ENCODE peak calls at places on chromosomes 7 and 10, in seven cellular contexts. One of them, this sample, is unnamed.

GRCh38 chr7:96414931-96415292 is 93.0 kb upstream of the SLC25A13 start:
- DNase-seq in GM23248: peak; percentile 58
- DNase-seq in ascending aorta: no peak
- DNase-seq in mammary epithelial cell: peak; percentile 18
- DNase-seq in spleen: no peak
- DNase-seq in neural progenitor cell: peak; percentile 76
- DNase-seq in kidney: no peak
- DNase-seq in this sample: peak; percentile 36

GRCh38 chr10:114859227-114859626 is 37.6 kb downstream of the FHIP2A start:
- DNase-seq in GM23248: no peak
- DNase-seq in ascending aorta: no peak
- DNase-seq in mammary epithelial cell: no peak
- DNase-seq in spleen: no peak
- DNase-seq in neural progenitor cell: no peak
- DNase-seq in kidney: no peak
- DNase-seq in this sample: no peak

GRCh38 chr10:90969148-90969547 is 48.3 kb upstream of the ANKRD1 start:
- DNase-seq in GM23248: peak; percentile 20
- DNase-seq in ascending aorta: no peak
- DNase-seq in mammary epithelial cell: peak; percentile 56
- DNase-seq in spleen: no peak
- DNase-seq in neural progenitor cell: no peak
- DNase-seq in kidney: no peak
- DNase-seq in this sample: no peak

GRCh38 chr10:53491774-53492173 is 719.2 kb upstream of the MBL2 start:
- DNase-seq in GM23248: no peak
- DNase-seq in ascending aorta: no peak
- DNase-seq in mammary epithelial cell: no peak
- DNase-seq in spleen: no peak
- DNase-seq in neural progenitor cell: no peak
- DNase-seq in kidney: no peak
- DNase-seq in this sample: no peak

GRCh38 chr10:123402656-123403055 is 248.5 kb downstream of the BUB3 start:
- DNase-seq in GM23248: no peak
- DNase-seq in ascending aorta: peak; percentile 22
- DNase-seq in mammary epithelial cell: no peak
- DNase-seq in spleen: no peak
- DNase-seq in neural progenitor cell: no peak
- DNase-seq in kidney: no peak
- DNase-seq in this sample: no peak

GRCh38 chr10:29322918-29323317 is 34.0 kb downstream of the LYZL1 start:
- DNase-seq in GM23248: no peak
- DNase-seq in ascending aorta: no peak
- DNase-seq in mammary epithelial cell: no peak
- DNase-seq in spleen: no peak
- DNase-seq in neural progenitor cell: no peak
- DNase-seq in kidney: no peak
- DNase-seq in this sample: peak; percentile 69

GRCh38 chr10:31581741-31582323 is 262.8 kb downstream of the ZEB1 start:
- DNase-seq in GM23248: peak; percentile 6
- DNase-seq in ascending aorta: no peak
- DNase-seq in mammary epithelial cell: no peak
- DNase-seq in spleen: no peak
- DNase-seq in neural progenitor cell: no peak
- DNase-seq in kidney: no peak
- DNase-seq in this sample: no peak

GRCh38 chr7:159062596-159062995 is 82.1 kb downstream of the VIPR2 start:
- DNase-seq in GM23248: no peak
- DNase-seq in ascending aorta: no peak
- DNase-seq in mammary epithelial cell: no peak
- DNase-seq in spleen: no peak
- DNase-seq in neural progenitor cell: no peak
- DNase-seq in kidney: no peak
- DNase-seq in this sample: no peak

GRCh38 chr7:41046221-41046761 is 656.6 kb downstream of the INHBA start:
- DNase-seq in GM23248: no peak
- DNase-seq in ascending aorta: no peak
- DNase-seq in mammary epithelial cell: no peak
- DNase-seq in spleen: no peak
- DNase-seq in neural progenitor cell: no peak
- DNase-seq in kidney: no peak
- DNase-seq in this sample: peak; percentile 77

GRCh38 chr10:61232780-61233179 is 220.4 kb downstream of the TMEM26 start:
- DNase-seq in GM23248: no peak
- DNase-seq in ascending aorta: no peak
- DNase-seq in mammary epithelial cell: no peak
- DNase-seq in spleen: no peak
- DNase-seq in neural progenitor cell: no peak
- DNase-seq in kidney: no peak
- DNase-seq in this sample: no peak

GRCh38 chr7:4077980-4078379 is 604.1 kb upstream of the FOXK1 start:
- DNase-seq in GM23248: no peak
- DNase-seq in ascending aorta: peak; percentile 8
- DNase-seq in mammary epithelial cell: no peak
- DNase-seq in spleen: peak; percentile 39
- DNase-seq in neural progenitor cell: no peak
- DNase-seq in kidney: no peak
- DNase-seq in this sample: no peak

GRCh38 chr10:124744047-124744687 is at the start of gene FAM53B:
- DNase-seq in GM23248: peak; percentile 95
- DNase-seq in ascending aorta: peak; percentile 88
- DNase-seq in mammary epithelial cell: peak; percentile 63
- DNase-seq in spleen: peak; percentile 96
- DNase-seq in neural progenitor cell: peak; percentile 97
- DNase-seq in kidney: peak; percentile 92
- DNase-seq in this sample: peak; percentile 92

GRCh38 chr10:65219444-65219843 is 1698.2 kb downstream of the REEP3 start:
- DNase-seq in GM23248: no peak
- DNase-seq in ascending aorta: no peak
- DNase-seq in mammary epithelial cell: no peak
- DNase-seq in spleen: no peak
- DNase-seq in neural progenitor cell: no peak
- DNase-seq in kidney: no peak
- DNase-seq in this sample: no peak

GRCh38 chr10:89643812-89644690 is 991 bp downstream of the PANK1 start:
- DNase-seq in GM23248: peak; percentile 97
- DNase-seq in ascending aorta: peak; percentile 89
- DNase-seq in mammary epithelial cell: peak; percentile 98
- DNase-seq in spleen: peak; percentile 83
- DNase-seq in neural progenitor cell: peak; percentile 95
- DNase-seq in kidney: peak; percentile 84
- DNase-seq in this sample: peak; percentile 94

GRCh38 chr10:17836917-17837316 is 27.8 kb downstream of the MRC1 start:
- DNase-seq in GM23248: peak; percentile 75
- DNase-seq in ascending aorta: peak; percentile 65
- DNase-seq in mammary epithelial cell: no peak
- DNase-seq in spleen: no peak
- DNase-seq in neural progenitor cell: peak; percentile 61
- DNase-seq in kidney: no peak
- DNase-seq in this sample: peak; percentile 86

DNA sequence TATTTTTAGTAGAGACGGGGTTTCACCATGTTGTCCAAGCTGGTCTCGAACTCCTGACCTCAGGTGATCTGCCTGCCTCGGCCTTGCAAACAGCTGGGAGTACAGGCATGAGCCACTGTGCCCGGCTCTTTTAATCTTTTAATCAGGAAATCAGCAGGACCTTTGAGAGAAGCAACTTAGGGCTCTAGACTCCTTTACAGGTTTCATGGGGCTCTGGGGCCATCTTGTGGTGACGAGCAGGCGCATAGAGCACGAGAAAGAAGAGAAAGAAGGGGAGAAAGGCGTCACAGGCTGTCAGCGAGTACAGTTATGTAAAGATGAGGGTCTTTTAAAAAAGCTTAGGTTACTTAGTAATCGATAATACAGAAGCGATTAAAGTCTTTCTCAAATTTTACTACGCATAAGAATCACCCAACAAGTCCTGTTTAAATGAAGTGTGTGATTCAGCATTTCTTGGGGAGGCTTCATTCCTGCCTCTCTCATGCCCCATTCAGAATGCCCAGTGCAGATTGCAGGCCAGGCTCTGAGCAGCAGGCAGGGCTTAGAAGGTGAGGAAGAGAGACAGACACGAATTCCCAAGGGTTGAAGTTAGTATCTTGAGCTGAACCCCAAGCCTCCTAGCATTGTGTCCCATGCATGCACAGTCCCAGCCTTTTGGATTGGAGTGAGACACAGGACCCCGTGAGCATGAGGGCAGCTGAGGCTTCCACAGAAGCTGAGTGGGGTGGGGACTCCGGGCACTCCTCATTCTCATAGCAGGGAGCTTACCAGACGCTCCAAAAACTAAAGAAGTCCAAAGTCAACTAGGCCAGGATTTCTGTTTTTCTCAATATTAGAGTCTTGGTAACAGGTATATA is 23.6 kb upstream of the PFKP start:
- DNase-seq in GM23248: peak; percentile 84
- DNase-seq in ascending aorta: peak; percentile 84
- DNase-seq in mammary epithelial cell: peak; percentile 56
- DNase-seq in spleen: no peak
- DNase-seq in neural progenitor cell: peak; percentile 89
- DNase-seq in kidney: no peak
- DNase-seq in this sample: peak; percentile 81
- H3K27ac ChIP-seq in GM23248: no peak overlapping the region
- H3K27ac ChIP-seq in ascending aorta: peak overlapping the region; percentile 69
- H3K27ac ChIP-seq in mammary epithelial cell: no peak overlapping the region
- H3K27ac ChIP-seq in spleen: no peak overlapping the region
- H3K27ac ChIP-seq in neural progenitor cell: no peak overlapping the region
- H3K27ac ChIP-seq in kidney: no peak overlapping the region
- H3K27ac ChIP-seq in this sample: peak overlapping the region; percentile 100

GRCh38 chr10:5891009-5891408 is 966 bp downstream of the FBH1 start:
- DNase-seq in GM23248: no peak
- DNase-seq in ascending aorta: peak; percentile 30
- DNase-seq in mammary epithelial cell: no peak
- DNase-seq in spleen: peak; percentile 25
- DNase-seq in neural progenitor cell: no peak
- DNase-seq in kidney: no peak
- DNase-seq in this sample: peak; percentile 25

GRCh38 chr10:5888843-5889623 is 660 bp downstream of the ANKRD16 start:
- DNase-seq in GM23248: peak; percentile 66
- DNase-seq in ascending aorta: peak; percentile 67
- DNase-seq in mammary epithelial cell: peak; percentile 32
- DNase-seq in spleen: peak; percentile 91
- DNase-seq in neural progenitor cell: peak; percentile 82
- DNase-seq in kidney: peak; percentile 77
- DNase-seq in this sample: peak; percentile 23

GRCh38 chr10:5888352-5888751 is 1.3 kb downstream of the ANKRD16 start:
- DNase-seq in GM23248: peak; percentile 64
- DNase-seq in ascending aorta: peak; percentile 24
- DNase-seq in mammary epithelial cell: peak; percentile 15
- DNase-seq in spleen: peak; percentile 6
- DNase-seq in neural progenitor cell: no peak
- DNase-seq in kidney: no peak
- DNase-seq in this sample: peak; percentile 53

GRCh38 chr10:5890519-5890878 is 456 bp downstream of the FBH1 start:
- DNase-seq in GM23248: peak; percentile 67
- DNase-seq in ascending aorta: peak; percentile 66
- DNase-seq in mammary epithelial cell: peak; percentile 25
- DNase-seq in spleen: no peak
- DNase-seq in neural progenitor cell: peak; percentile 45
- DNase-seq in kidney: no peak
- DNase-seq in this sample: peak; percentile 25

GRCh38 chr10:5889624-5890518 is at the start of the genes ANKRD16 and FBH1:
- DNase-seq in GM23248: peak; percentile 99
- DNase-seq in ascending aorta: peak; percentile 99
- DNase-seq in mammary epithelial cell: peak; percentile 99
- DNase-seq in spleen: peak; percentile 98
- DNase-seq in neural progenitor cell: peak; percentile 99
- DNase-seq in kidney: peak; percentile 100
- DNase-seq in this sample: peak; percentile 99
- H3K4me1 ChIP-seq in GM23248: peaks cover 20% of the 10 kb centered on the region
- H3K4me1 ChIP-seq in ascending aorta: peaks cover 2% of the 10 kb centered on the region
- H3K4me1 ChIP-seq in mammary epithelial cell: peaks cover 24% of the 10 kb centered on the region
- H3K4me1 ChIP-seq in spleen: peaks cover 80% of the 10 kb centered on the region
- H3K4me1 ChIP-seq in neural progenitor cell: peaks cover 17% of the 10 kb centered on the region
- H3K4me1 ChIP-seq in kidney: peaks cover 16% of the 10 kb centered on the region
- H3K4me1 ChIP-seq in this sample: peaks cover 43% of the 10 kb centered on the region

DNA sequence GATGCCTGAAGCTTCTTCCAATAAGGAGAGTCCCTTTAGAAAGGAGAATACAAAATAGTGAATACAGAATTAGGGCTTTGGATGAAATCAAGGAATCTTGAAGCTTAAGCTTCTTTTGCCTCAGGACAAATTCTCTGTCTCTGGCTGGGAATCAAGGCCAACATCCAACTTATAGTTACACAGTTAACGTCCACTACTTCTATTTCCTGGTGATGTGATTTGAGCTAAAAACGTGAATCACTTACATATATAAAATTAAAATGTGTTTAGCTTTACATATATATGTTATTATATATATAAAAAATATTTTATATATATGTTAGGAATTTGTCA is 11.4 kb upstream of the INPP5F start:
- DNase-seq in GM23248: no peak
- DNase-seq in ascending aorta: no peak
- DNase-seq in mammary epithelial cell: no peak
- DNase-seq in spleen: no peak
- DNase-seq in neural progenitor cell: no peak
- DNase-seq in kidney: no peak
- DNase-seq in this sample: no peak
- H3K27ac ChIP-seq in GM23248: no peak overlapping the region
- H3K27ac ChIP-seq in ascending aorta: no peak overlapping the region
- H3K27ac ChIP-seq in mammary epithelial cell: no peak overlapping the region
- H3K27ac ChIP-seq in spleen: no peak overlapping the region
- H3K27ac ChIP-seq in neural progenitor cell: no peak overlapping the region
- H3K27ac ChIP-seq in kidney: no peak overlapping the region
- H3K27ac ChIP-seq in this sample: no peak overlapping the region

GRCh38 chr10:46285966-46286620 is 704 bp upstream of the ANTXRL start:
- DNase-seq in GM23248: no peak
- DNase-seq in ascending aorta: peak; percentile 41
- DNase-seq in mammary epithelial cell: no peak
- DNase-seq in spleen: peak; percentile 70
- DNase-seq in neural progenitor cell: no peak
- DNase-seq in kidney: no peak
- DNase-seq in this sample: no peak

GRCh38 chr10:46284286-46285229 is 2.2 kb upstream of the ANTXRL start:
- DNase-seq in GM23248: peak; percentile 92
- DNase-seq in ascending aorta: peak; percentile 91
- DNase-seq in mammary epithelial cell: peak; percentile 73
- DNase-seq in spleen: peak; percentile 97
- DNase-seq in neural progenitor cell: peak; percentile 68
- DNase-seq in kidney: peak; percentile 93
- DNase-seq in this sample: peak; percentile 73

GRCh38 chr10:46283945-46284285 is 2.9 kb upstream of the ANTXRL start:
- DNase-seq in GM23248: no peak
- DNase-seq in ascending aorta: no peak
- DNase-seq in mammary epithelial cell: no peak
- DNase-seq in spleen: peak; percentile 66
- DNase-seq in neural progenitor cell: no peak
- DNase-seq in kidney: no peak
- DNase-seq in this sample: no peak

GRCh38 chr10:46286991-46287693 is at the start of gene ANTXRL:
- DNase-seq in GM23248: no peak
- DNase-seq in ascending aorta: peak; percentile 31
- DNase-seq in mammary epithelial cell: no peak
- DNase-seq in spleen: peak; percentile 76
- DNase-seq in neural progenitor cell: no peak
- DNase-seq in kidney: no peak
- DNase-seq in this sample: no peak

DNA sequence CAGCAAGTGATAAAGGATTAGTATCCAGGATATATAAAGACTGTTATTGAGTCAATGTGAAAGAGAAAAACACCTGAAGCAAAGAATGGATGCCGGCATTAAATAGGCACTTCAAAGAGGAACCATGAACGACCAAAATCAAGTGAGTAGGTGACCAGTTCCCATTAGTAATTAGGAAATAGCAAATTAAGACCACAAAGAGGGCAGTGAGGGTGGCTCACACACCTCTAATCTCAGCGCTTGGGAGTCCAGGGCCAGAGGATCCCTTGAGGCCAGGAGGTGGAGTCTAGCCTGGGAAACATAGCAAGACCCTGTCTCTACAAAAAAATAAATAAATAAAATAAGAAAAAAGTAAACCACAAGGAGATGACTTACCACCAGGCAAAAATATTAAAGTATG is 1.5 kb upstream of the ANTXRL start:
- DNase-seq in GM23248: no peak
- DNase-seq in ascending aorta: peak; percentile 41
- DNase-seq in mammary epithelial cell: no peak
- DNase-seq in spleen: no peak
- DNase-seq in neural progenitor cell: no peak
- DNase-seq in kidney: no peak
- DNase-seq in this sample: no peak
- H3K4me1 ChIP-seq in GM23248: peaks cover 15% of the 10 kb centered on the region
- H3K4me1 ChIP-seq in ascending aorta: no peaks in the 10 kb centered on the region
- H3K4me1 ChIP-seq in mammary epithelial cell: peaks cover 26% of the 10 kb centered on the region
- H3K4me1 ChIP-seq in spleen: peaks cover 61% of the 10 kb centered on the region
- H3K4me1 ChIP-seq in neural progenitor cell: peaks cover 7% of the 10 kb centered on the region
- H3K4me1 ChIP-seq in kidney: peaks cover 5% of the 10 kb centered on the region
- H3K4me1 ChIP-seq in this sample: no peaks in the 10 kb centered on the region

This sample was measured in cardiac muscle cell.